ENCODE peak calls at places on chromosomes 3 and 15, in seven cellular contexts. One of them, this sample, is unnamed.

GRCh38 chr15:101501703-101502373 is 12.3 kb upstream of the PCSK6 start:
- DNase-seq in ascending aorta: no peak
- DNase-seq in foreskin fibroblast: peak; percentile 34
- DNase-seq in lower leg skin: no peak
- DNase-seq in MM.1S: no peak
- DNase-seq in thyroid gland: no peak
- DNase-seq in tibial artery: no peak
- DNase-seq in this sample: no peak

GRCh38 chr15:26712350-26712749 is 60.5 kb downstream of the GABRB3 start:
- DNase-seq in ascending aorta: no peak
- DNase-seq in foreskin fibroblast: no peak
- DNase-seq in lower leg skin: no peak
- DNase-seq in MM.1S: no peak
- DNase-seq in thyroid gland: no peak
- DNase-seq in tibial artery: no peak
- DNase-seq in this sample: no peak

GRCh38 chr3:22923686-22924085 is 279.4 kb upstream of the UBE2E2 start:
- DNase-seq in ascending aorta: no peak
- DNase-seq in foreskin fibroblast: peak; percentile 9
- DNase-seq in lower leg skin: no peak
- DNase-seq in MM.1S: no peak
- DNase-seq in thyroid gland: no peak
- DNase-seq in tibial artery: no peak
- DNase-seq in this sample: no peak

GRCh38 chr3:18740631-18741583 is 315.8 kb upstream of the SATB1 start:
- DNase-seq in ascending aorta: no peak
- DNase-seq in foreskin fibroblast: no peak
- DNase-seq in lower leg skin: no peak
- DNase-seq in MM.1S: peak; percentile 90
- DNase-seq in thyroid gland: no peak
- DNase-seq in tibial artery: no peak
- DNase-seq in this sample: no peak

GRCh38 chr15:84142888-84143337 is 92.7 kb upstream of the GOLGA6L4 start:
- DNase-seq in ascending aorta: no peak
- DNase-seq in foreskin fibroblast: peak; percentile 91
- DNase-seq in lower leg skin: peak; percentile 82
- DNase-seq in MM.1S: peak; percentile 88
- DNase-seq in thyroid gland: peak; percentile 78
- DNase-seq in tibial artery: peak; percentile 71
- DNase-seq in this sample: peak; percentile 41

GRCh38 chr15:71218272-71218805 is 103.1 kb downstream of the THSD4 start:
- DNase-seq in ascending aorta: no peak
- DNase-seq in foreskin fibroblast: no peak
- DNase-seq in lower leg skin: no peak
- DNase-seq in MM.1S: no peak
- DNase-seq in thyroid gland: no peak
- DNase-seq in tibial artery: no peak
- DNase-seq in this sample: no peak

GRCh38 chr3:188796122-188796631 is 375.6 kb upstream of the TPRG1 start:
- DNase-seq in ascending aorta: no peak
- DNase-seq in foreskin fibroblast: peak; percentile 93
- DNase-seq in lower leg skin: no peak
- DNase-seq in MM.1S: peak; percentile 43
- DNase-seq in thyroid gland: no peak
- DNase-seq in tibial artery: no peak
- DNase-seq in this sample: no peak

GRCh38 chr3:160756907-160757623 is 1.0 kb downstream of the PPM1L start:
- DNase-seq in ascending aorta: no peak
- DNase-seq in foreskin fibroblast: peak; percentile 3
- DNase-seq in lower leg skin: peak; percentile 19
- DNase-seq in MM.1S: no peak
- DNase-seq in thyroid gland: peak; percentile 39
- DNase-seq in tibial artery: no peak
- DNase-seq in this sample: no peak

GRCh38 chr3:109926376-109926775 is 589.0 kb upstream of the DPPA4 start:
- DNase-seq in ascending aorta: no peak
- DNase-seq in foreskin fibroblast: no peak
- DNase-seq in lower leg skin: no peak
- DNase-seq in MM.1S: no peak
- DNase-seq in thyroid gland: no peak
- DNase-seq in tibial artery: no peak
- DNase-seq in this sample: no peak

GRCh38 chr3:171494457-171495109 is 34.4 kb upstream of the TNIK start:
- DNase-seq in ascending aorta: no peak
- DNase-seq in foreskin fibroblast: no peak
- DNase-seq in lower leg skin: no peak
- DNase-seq in MM.1S: no peak
- DNase-seq in thyroid gland: no peak
- DNase-seq in tibial artery: no peak
- DNase-seq in this sample: no peak

GRCh38 chr3:184772667-184773272 is 39.2 kb upstream of the VPS8 start:
- DNase-seq in ascending aorta: no peak
- DNase-seq in foreskin fibroblast: no peak
- DNase-seq in lower leg skin: no peak
- DNase-seq in MM.1S: no peak
- DNase-seq in thyroid gland: no peak
- DNase-seq in tibial artery: no peak
- DNase-seq in this sample: no peak

GRCh38 chr15:77569647-77570186 is 63.0 kb downstream of the LINGO1 start:
- DNase-seq in ascending aorta: no peak
- DNase-seq in foreskin fibroblast: no peak
- DNase-seq in lower leg skin: no peak
- DNase-seq in MM.1S: no peak
- DNase-seq in thyroid gland: no peak
- DNase-seq in tibial artery: no peak
- DNase-seq in this sample: no peak

GRCh38 chr3:169150874-169151273 is 512.6 kb downstream of the MECOM start:
- DNase-seq in ascending aorta: no peak
- DNase-seq in foreskin fibroblast: no peak
- DNase-seq in lower leg skin: no peak
- DNase-seq in MM.1S: no peak
- DNase-seq in thyroid gland: no peak
- DNase-seq in tibial artery: no peak
- DNase-seq in this sample: no peak

GRCh38 chr3:194303749-194304148 is 47.4 kb downstream of the CPN2 start:
- DNase-seq in ascending aorta: no peak
- DNase-seq in foreskin fibroblast: no peak
- DNase-seq in lower leg skin: no peak
- DNase-seq in MM.1S: no peak
- DNase-seq in thyroid gland: no peak
- DNase-seq in tibial artery: no peak
- DNase-seq in this sample: no peak

GRCh38 chr15:52505141-52505540 is 23.5 kb downstream of the MYO5A start:
- DNase-seq in ascending aorta: no peak
- DNase-seq in foreskin fibroblast: no peak
- DNase-seq in lower leg skin: peak; percentile 83
- DNase-seq in MM.1S: peak; percentile 52
- DNase-seq in thyroid gland: no peak
- DNase-seq in tibial artery: peak; percentile 43
- DNase-seq in this sample: no peak

GRCh38 chr3:46929324-46929723 is 47.2 kb downstream of the CCDC12 start:
- DNase-seq in ascending aorta: no peak
- DNase-seq in foreskin fibroblast: no peak
- DNase-seq in lower leg skin: no peak
- DNase-seq in MM.1S: no peak
- DNase-seq in thyroid gland: peak; percentile 85
- DNase-seq in tibial artery: peak; percentile 16
- DNase-seq in this sample: no peak

GRCh38 chr3:42014949-42015533 is 53.1 kb upstream of the ULK4 start:
- DNase-seq in ascending aorta: no peak
- DNase-seq in foreskin fibroblast: peak; percentile 63
- DNase-seq in lower leg skin: peak; percentile 38
- DNase-seq in MM.1S: peak; percentile 46
- DNase-seq in thyroid gland: peak; percentile 61
- DNase-seq in tibial artery: peak; percentile 53
- DNase-seq in this sample: no peak

GRCh38 chr15:77811270-77811669 is 178.6 kb upstream of the LINGO1 start:
- DNase-seq in ascending aorta: no peak
- DNase-seq in foreskin fibroblast: no peak
- DNase-seq in lower leg skin: no peak
- DNase-seq in MM.1S: no peak
- DNase-seq in thyroid gland: no peak
- DNase-seq in tibial artery: no peak
- DNase-seq in this sample: no peak

GRCh38 chr3:13011369-13012227 is 61.6 kb downstream of the IQSEC1 start:
- DNase-seq in ascending aorta: no peak
- DNase-seq in foreskin fibroblast: no peak
- DNase-seq in lower leg skin: no peak
- DNase-seq in MM.1S: peak; percentile 96
- DNase-seq in thyroid gland: peak; percentile 17
- DNase-seq in tibial artery: no peak
- DNase-seq in this sample: no peak
- TF ChIP-seq CTCF in ascending aorta: no peak
- TF ChIP-seq CTCF in foreskin fibroblast: no peak
- TF ChIP-seq CTCF in lower leg skin: no peak
- TF ChIP-seq CTCF in MM.1S: no peak
- TF ChIP-seq CTCF in thyroid gland: no peak
- TF ChIP-seq CTCF in tibial artery: no peak
- TF ChIP-seq CTCF in this sample: no peak

DNA sequence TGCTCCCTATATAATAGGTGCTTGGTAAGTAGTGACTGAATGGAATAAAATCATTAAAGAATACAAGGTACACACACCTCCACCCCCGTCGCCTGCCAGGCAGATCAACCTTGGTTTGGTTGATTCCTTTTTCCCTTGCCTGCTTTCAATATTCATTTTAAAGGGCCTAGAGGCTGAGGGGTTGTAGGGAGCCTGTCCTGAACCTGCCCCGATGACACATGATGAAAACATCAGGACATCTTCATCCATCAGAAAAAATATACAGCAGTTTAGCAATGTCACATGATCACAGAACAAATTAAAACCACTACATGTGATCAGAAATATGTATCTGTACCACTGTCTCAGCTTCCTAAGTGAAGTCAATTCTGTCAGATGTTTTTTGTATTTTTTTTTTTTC is 588.9 kb downstream of the FOXP1 start:
- DNase-seq in ascending aorta: no peak
- DNase-seq in foreskin fibroblast: no peak
- DNase-seq in lower leg skin: no peak
- DNase-seq in MM.1S: no peak
- DNase-seq in thyroid gland: no peak
- DNase-seq in tibial artery: no peak
- DNase-seq in this sample: no peak
- TF ChIP-seq CTCF in ascending aorta: no peak
- TF ChIP-seq CTCF in foreskin fibroblast: no peak
- TF ChIP-seq CTCF in lower leg skin: no peak
- TF ChIP-seq CTCF in MM.1S: no peak
- TF ChIP-seq CTCF in thyroid gland: no peak
- TF ChIP-seq CTCF in tibial artery: no peak
- TF ChIP-seq CTCF in this sample: no peak

GRCh38 chr3:12192655-12193484 is 34.2 kb upstream of the TIMP4 start:
- DNase-seq in ascending aorta: no peak
- DNase-seq in foreskin fibroblast: no peak
- DNase-seq in lower leg skin: no peak
- DNase-seq in MM.1S: no peak
- DNase-seq in thyroid gland: no peak
- DNase-seq in tibial artery: no peak
- DNase-seq in this sample: no peak

GRCh38 chr3:12195231-12195630 is 36.5 kb upstream of the TIMP4 start:
- DNase-seq in ascending aorta: no peak
- DNase-seq in foreskin fibroblast: peak; percentile 40
- DNase-seq in lower leg skin: no peak
- DNase-seq in MM.1S: no peak
- DNase-seq in thyroid gland: no peak
- DNase-seq in tibial artery: no peak
- DNase-seq in this sample: no peak

GRCh38 chr3:12193485-12194165 is 34.9 kb upstream of the TIMP4 start:
- DNase-seq in ascending aorta: peak; percentile 66
- DNase-seq in foreskin fibroblast: peak; percentile 98
- DNase-seq in lower leg skin: peak; percentile 63
- DNase-seq in MM.1S: peak; percentile 33
- DNase-seq in thyroid gland: no peak
- DNase-seq in tibial artery: peak; percentile 71
- DNase-seq in this sample: no peak

GRCh38 chr3:12194209-12194608 is 35.5 kb upstream of the TIMP4 start:
- DNase-seq in ascending aorta: no peak
- DNase-seq in foreskin fibroblast: peak; percentile 95
- DNase-seq in lower leg skin: no peak
- DNase-seq in MM.1S: no peak
- DNase-seq in thyroid gland: no peak
- DNase-seq in tibial artery: no peak
- DNase-seq in this sample: no peak

DNA sequence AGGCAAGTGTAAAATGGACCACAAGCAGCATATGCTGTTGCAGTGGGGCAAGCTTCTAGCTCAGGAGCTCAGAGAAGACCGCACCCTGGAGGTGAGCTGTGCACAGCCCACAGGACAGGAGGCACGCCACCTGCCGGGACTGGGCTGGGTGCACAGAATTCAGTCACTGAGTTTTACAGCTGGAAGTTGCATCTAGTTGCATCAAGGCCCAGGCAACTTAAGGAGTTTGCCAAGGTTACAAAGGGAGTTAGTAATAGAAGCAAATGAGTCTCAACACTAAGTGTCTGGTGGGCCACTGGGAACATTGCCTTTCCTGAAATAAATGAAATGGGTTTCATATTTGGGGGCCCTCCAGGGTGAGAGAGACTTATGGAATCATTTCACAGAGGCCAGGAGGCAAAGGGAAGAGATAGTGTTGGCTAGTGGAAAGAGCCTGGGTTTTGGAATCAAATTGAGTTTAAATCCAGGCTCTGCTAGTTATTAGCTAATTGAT is 36.0 kb upstream of the TIMP4 start:
- DNase-seq in ascending aorta: no peak
- DNase-seq in foreskin fibroblast: peak; percentile 73
- DNase-seq in lower leg skin: no peak
- DNase-seq in MM.1S: no peak
- DNase-seq in thyroid gland: no peak
- DNase-seq in tibial artery: no peak
- DNase-seq in this sample: no peak
- TF ChIP-seq CTCF in ascending aorta: no peak
- TF ChIP-seq CTCF in foreskin fibroblast: no peak
- TF ChIP-seq CTCF in lower leg skin: no peak
- TF ChIP-seq CTCF in MM.1S: peak; percentile 14
- TF ChIP-seq CTCF in thyroid gland: no peak
- TF ChIP-seq CTCF in tibial artery: no peak
- TF ChIP-seq CTCF in this sample: no peak

DNA sequence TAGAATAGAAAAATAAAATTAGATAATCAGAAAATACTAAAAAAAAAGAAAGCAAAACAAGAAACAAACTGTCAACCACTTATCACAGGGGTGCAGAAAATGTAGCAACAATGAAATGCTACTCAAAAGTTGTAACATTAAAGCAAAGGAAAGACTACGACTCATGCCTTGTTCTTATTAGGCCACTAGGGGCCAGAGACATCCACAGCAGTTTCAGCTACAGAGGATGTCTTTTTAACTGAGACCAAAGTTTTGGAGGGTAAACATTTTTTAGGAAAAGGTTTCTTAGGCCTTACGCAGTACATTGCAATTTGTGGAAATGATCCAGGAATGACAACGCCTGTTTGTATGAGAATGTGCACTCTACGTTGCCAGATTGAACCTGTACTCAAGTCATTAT is 15.4 kb upstream of the CADM2 start:
- DNase-seq in ascending aorta: no peak
- DNase-seq in foreskin fibroblast: no peak
- DNase-seq in lower leg skin: no peak
- DNase-seq in MM.1S: no peak
- DNase-seq in thyroid gland: no peak
- DNase-seq in tibial artery: no peak
- DNase-seq in this sample: no peak
- TF ChIP-seq CTCF in ascending aorta: no peak
- TF ChIP-seq CTCF in foreskin fibroblast: no peak
- TF ChIP-seq CTCF in lower leg skin: no peak
- TF ChIP-seq CTCF in MM.1S: peak; percentile 6
- TF ChIP-seq CTCF in thyroid gland: no peak
- TF ChIP-seq CTCF in tibial artery: no peak
- TF ChIP-seq CTCF in this sample: no peak